ENCODE peak calls at places on chromosomes 6 and 20, in four cellular contexts. R is mucosa of descending colon; W is lung; P is CD4-positive, CD25-positive, alpha-beta regulatory T cell. U is an unnamed sample. For H3K4me1, the result is how much of the 10 kb centered on the place peaks cover.

GRCh38 chr6:167119680-167120556 is 3.0 kb upstream of the CCR6 start:
- DNase-seq in R (peak), P (peak), W (no peak), U (peak)

GRCh38 chr20:19658137-19658536 is 99.9 kb upstream of the RIN2 start:
- DNase-seq in P (no peak), R (peak), W (no peak), U (no peak)

GRCh38 chr20:34582221-34582620 is 23.7 kb downstream of the MAP1LC3A start:
- DNase-seq in P (no peak), R (no peak), W (no peak), U (no peak)

GRCh38 chr6:45562171-45562570 is 184.4 kb upstream of the SUPT3H start:
- DNase-seq in R (no peak), W (no peak), P (no peak), U (no peak)

GRCh38 chr6:44456070-44456965 is 68.8 kb downstream of the CDC5L start:
- DNase-seq in P (peak), W (no peak), R (peak), U (peak)

GRCh38 chr6:45420083-45420908 is 42.6 kb upstream of the SUPT3H start:
- DNase-seq in W (no peak), R (peak), P (peak), U (peak)

GRCh38 chr20:3172126-3172932 is 1.0 kb downstream of the LZTS3 start:
- DNase-seq in P (no peak), W (no peak), R (no peak), U (no peak)

GRCh38 chr6:17629824-17630510 is 29.9 kb downstream of the FAM8A1 start:
- DNase-seq in R (no peak), P (no peak), W (no peak), U (no peak)

GRCh38 chr20:24559114-24559513 is 89.7 kb downstream of the SYNDIG1 start:
- DNase-seq in R (no peak), P (no peak), W (no peak), U (no peak)

GRCh38 chr20:21224217-21224616 is 78.9 kb upstream of the XRN2 start:
- DNase-seq in R (no peak), P (no peak), W (no peak), U (no peak)

GRCh38 chr6:21359926-21360325 is 233.6 kb upstream of the SOX4 start:
- DNase-seq in R (no peak), P (no peak), W (no peak), U (no peak)

GRCh38 chr6:9316831-9317230 is 881.5 kb upstream of the SLC35B3 start:
- DNase-seq in P (no peak), W (no peak), R (no peak), U (no peak)

DNA sequence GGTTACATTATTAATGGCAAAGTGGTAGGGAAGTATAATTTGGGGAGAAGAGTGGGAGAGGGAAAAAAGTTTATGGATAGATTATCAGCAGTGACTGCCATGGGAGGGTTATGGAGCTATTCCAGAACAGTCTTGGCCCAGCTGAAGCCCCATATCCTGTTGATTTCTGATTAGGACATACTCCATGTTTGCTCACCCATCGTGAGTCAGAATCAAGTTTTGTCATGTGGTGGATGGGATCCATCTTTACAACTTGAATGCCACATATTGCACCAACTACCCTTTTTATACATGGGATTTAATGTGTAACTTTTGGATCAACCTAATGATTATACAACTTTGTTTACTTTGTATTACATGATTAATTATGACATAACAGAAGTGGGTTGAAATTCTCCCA is 217.0 kb downstream of the HAO1 start:
- DNase-seq in P (no peak), W (no peak), R (no peak), U (no peak)
- H3K4me1 ChIP-seq in P (under half), W (under half), R (under half), U (under half)

GRCh38 chr6:15473174-15473573 is 189.7 kb downstream of the DTNBP1 start:
- DNase-seq in P (no peak), W (no peak), R (no peak), U (no peak)
- H3K4me1 ChIP-seq in P (under half), W (under half), R (under half), U (under half)

DNA sequence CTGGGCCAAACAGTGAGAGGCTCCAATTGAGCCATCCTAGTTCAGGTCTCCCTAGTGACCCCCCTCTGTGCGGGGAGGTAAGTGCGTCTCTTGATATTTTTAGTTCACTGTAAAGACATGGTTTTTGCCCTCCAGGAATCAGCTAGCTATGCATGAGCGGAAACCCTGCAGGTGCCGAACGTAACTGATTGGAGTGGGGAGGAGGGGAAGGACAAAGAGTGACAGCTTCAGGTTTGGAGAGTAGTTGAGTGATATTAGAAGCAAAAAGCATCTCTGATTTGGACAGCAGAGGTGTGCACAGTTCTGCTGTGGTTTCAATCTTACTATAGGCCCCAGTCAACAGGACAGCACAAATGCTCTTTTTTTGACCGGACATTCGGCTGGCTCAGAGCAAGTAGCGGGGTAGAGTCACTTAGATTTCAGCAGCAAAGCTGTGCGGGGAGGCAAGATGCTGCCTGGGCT is 31.8 kb downstream of the TBC1D7 start:
- DNase-seq in W (no peak), P (no peak), R (no peak), U (no peak)
- H3K4me1 ChIP-seq in W (under half), P (under half), R (under half), U (under half)

GRCh38 chr6:25177629-25178028 is 101.5 kb upstream of the CARMIL1 start:
- DNase-seq in W (no peak), P (no peak), R (no peak), U (no peak)
- H3K4me1 ChIP-seq in W (under half), P (under half), R (under half), U (under half)

U was measured in small intestine.